ENCODE peak calls at places on chromosomes 3 and 15, in seven cellular contexts. G is ascending aorta; L is naive thymus-derived CD4-positive, alpha-beta T cell; Y is colonic mucosa; Z is aorta; J is right atrium auricular region; T is PC-9. A is an unnamed sample.

GRCh38 chr3:83224101-83224868 is 1462.8 kb upstream of the GBE1 start:
- DNase-seq in G (no peak), J (no peak), T (no peak), L (no peak), Y (no peak), Z (no peak), A (no peak)

GRCh38 chr15:66619152-66619903 is 53.5 kb upstream of the LCTL start:
- DNase-seq in G (peak; percentile 89), J (peak; percentile 95), L (peak; percentile 29), Z (peak; percentile 86), Y (peak; percentile 85), T (peak; percentile 82), A (peak; percentile 92)

GRCh38 chr3:155010416-155010815 is 69.7 kb upstream of the MME start:
- DNase-seq in Y (no peak), J (no peak), T (no peak), G (no peak), Z (no peak), L (no peak), A (no peak)

GRCh38 chr3:69236808-69237707 is 114.7 kb upstream of the LMOD3 start:
- DNase-seq in Z (no peak), T (peak; percentile 28), Y (peak; percentile 55), G (no peak), L (no peak), J (no peak), A (no peak)

GRCh38 chr3:150765949-150766720 is 3.2 kb upstream of the SIAH2 start:
- DNase-seq in J (no peak), G (no peak), Y (no peak), Z (no peak), L (no peak), T (no peak), A (peak; percentile 62)

GRCh38 chr15:27993996-27994775 is 104.9 kb downstream of the OCA2 start:
- DNase-seq in G (no peak), J (no peak), T (no peak), L (no peak), Y (peak; percentile 5), Z (no peak), A (no peak)

GRCh38 chr15:82139823-82140268 is 94.0 kb upstream of the MEX3B start:
- DNase-seq in Z (no peak), L (no peak), Y (no peak), T (no peak), J (no peak), G (no peak), A (peak; percentile 85)

GRCh38 chr3:152229692-152230091 is 39.0 kb upstream of the MBNL1 start:
- DNase-seq in G (no peak), Z (no peak), J (no peak), L (no peak), Y (no peak), T (no peak), A (no peak)

GRCh38 chr3:48565591-48566400 is 2.2 kb upstream of the UCN2 start:
- DNase-seq in Y (no peak), T (peak; percentile 49), Z (no peak), L (no peak), J (no peak), G (no peak), A (peak; percentile 86)

GRCh38 chr3:126390751-126391150 is 4.0 kb upstream of the CFAP100 start:
- DNase-seq in J (no peak), G (peak; percentile 49), L (no peak), T (no peak), Z (no peak), Y (no peak), A (no peak)

GRCh38 chr3:184717608-184717995 is 5.7 kb upstream of the MAGEF1 start:
- DNase-seq in J (peak; percentile 55), G (peak; percentile 22), Z (no peak), T (no peak), L (no peak), Y (no peak), A (peak; percentile 4)

GRCh38 chr3:85785766-85786165 is 827.0 kb downstream of the CADM2 start:
- DNase-seq in J (no peak), G (no peak), Y (no peak), L (no peak), T (no peak), Z (no peak), A (no peak)

GRCh38 chr15:31435256-31435781 is 108.7 kb downstream of the KLF13 start:
- DNase-seq in T (peak; percentile 5), G (peak; percentile 88), Z (peak; percentile 85), L (peak; percentile 53), Y (peak; percentile 87), J (peak; percentile 84), A (peak; percentile 87)

GRCh38 chr15:31435891-31436628 is 109.4 kb downstream of the KLF13 start:
- DNase-seq in Y (peak; percentile 56), J (no peak), Z (no peak), L (no peak), G (no peak), T (no peak), A (peak; percentile 87)

GRCh38 chr15:31433101-31433500 is 106.5 kb downstream of the KLF13 start:
- DNase-seq in J (no peak), L (no peak), G (no peak), T (no peak), Y (no peak), Z (no peak), A (peak; percentile 42)

GRCh38 chr15:31433574-31433973 is 106.9 kb downstream of the KLF13 start:
- DNase-seq in L (no peak), J (no peak), Z (no peak), T (no peak), Y (no peak), G (no peak), A (no peak)

DNA sequence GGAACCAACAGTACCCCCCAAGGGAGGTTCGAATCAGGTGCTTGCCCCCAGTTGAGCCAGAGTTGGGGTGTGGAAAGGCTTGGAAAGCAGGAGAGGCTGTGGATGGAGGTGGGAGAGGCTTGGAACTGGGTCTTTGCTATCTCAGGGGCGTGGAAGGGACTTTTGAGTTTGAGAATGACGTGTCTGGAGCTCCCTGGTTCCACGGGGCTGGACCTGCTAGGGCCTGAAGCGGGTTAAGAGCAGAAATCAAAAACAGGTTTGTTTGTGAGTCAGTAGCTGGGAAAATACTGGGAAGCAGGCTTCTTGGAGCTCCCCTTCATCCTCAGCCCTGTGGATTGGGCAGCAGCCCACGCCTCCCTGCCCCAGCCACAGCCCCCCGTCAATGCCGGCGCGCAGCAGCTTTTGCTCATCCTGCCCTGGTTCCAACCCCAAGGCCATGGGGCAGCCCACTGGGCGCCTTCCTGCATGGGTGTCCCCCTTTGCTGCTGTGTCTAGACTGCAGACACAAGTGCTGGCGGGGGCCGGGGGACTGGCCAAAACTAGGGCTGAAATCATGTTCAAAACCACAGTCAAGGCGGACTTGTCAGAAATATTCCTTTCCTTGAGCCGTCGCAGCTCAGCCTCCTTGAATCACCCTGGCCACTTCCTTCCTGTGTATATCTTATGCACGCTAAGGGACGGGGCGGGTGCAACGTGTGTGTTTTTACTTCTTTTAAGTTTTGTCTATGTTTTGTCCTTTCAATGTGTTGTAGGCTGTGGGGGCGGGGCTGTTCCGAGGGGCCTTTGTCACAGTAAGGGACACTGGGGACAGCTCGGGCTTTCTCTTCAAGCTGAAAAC is 108.0 kb downstream of the KLF13 start:
- DNase-seq in T (no peak), L (peak; percentile 54), J (no peak), Z (peak; percentile 75), Y (peak; percentile 64), G (peak; percentile 84), A (peak; percentile 98)
- H3K4me1 ChIP-seq in T (no peaks in the 10 kb centered on the region), L (peaks cover 54% of the 10 kb centered on the region), J (no peaks in the 10 kb centered on the region), Z (no peaks in the 10 kb centered on the region), Y (peaks cover 6% of the 10 kb centered on the region), G (peaks cover 15% of the 10 kb centered on the region), A (peaks cover 28% of the 10 kb centered on the region)

GRCh38 chr15:74156678-74157411 is 16.7 kb upstream of the ISLR start:
- DNase-seq in L (no peak), J (no peak), Y (no peak), G (peak; percentile 80), Z (no peak), T (no peak), A (peak; percentile 45)

GRCh38 chr15:74158855-74159650 is 14.5 kb upstream of the ISLR start:
- DNase-seq in J (no peak), T (no peak), L (no peak), Y (no peak), Z (no peak), G (no peak), A (no peak)

GRCh38 chr15:74156018-74156417 is 17.5 kb upstream of the ISLR start:
- DNase-seq in G (no peak), J (no peak), L (no peak), T (no peak), Z (no peak), Y (no peak), A (no peak)

GRCh38 chr15:74159773-74160172 is 13.7 kb upstream of the ISLR start:
- DNase-seq in Y (no peak), J (no peak), G (no peak), T (no peak), Z (no peak), L (no peak), A (no peak)

DNA sequence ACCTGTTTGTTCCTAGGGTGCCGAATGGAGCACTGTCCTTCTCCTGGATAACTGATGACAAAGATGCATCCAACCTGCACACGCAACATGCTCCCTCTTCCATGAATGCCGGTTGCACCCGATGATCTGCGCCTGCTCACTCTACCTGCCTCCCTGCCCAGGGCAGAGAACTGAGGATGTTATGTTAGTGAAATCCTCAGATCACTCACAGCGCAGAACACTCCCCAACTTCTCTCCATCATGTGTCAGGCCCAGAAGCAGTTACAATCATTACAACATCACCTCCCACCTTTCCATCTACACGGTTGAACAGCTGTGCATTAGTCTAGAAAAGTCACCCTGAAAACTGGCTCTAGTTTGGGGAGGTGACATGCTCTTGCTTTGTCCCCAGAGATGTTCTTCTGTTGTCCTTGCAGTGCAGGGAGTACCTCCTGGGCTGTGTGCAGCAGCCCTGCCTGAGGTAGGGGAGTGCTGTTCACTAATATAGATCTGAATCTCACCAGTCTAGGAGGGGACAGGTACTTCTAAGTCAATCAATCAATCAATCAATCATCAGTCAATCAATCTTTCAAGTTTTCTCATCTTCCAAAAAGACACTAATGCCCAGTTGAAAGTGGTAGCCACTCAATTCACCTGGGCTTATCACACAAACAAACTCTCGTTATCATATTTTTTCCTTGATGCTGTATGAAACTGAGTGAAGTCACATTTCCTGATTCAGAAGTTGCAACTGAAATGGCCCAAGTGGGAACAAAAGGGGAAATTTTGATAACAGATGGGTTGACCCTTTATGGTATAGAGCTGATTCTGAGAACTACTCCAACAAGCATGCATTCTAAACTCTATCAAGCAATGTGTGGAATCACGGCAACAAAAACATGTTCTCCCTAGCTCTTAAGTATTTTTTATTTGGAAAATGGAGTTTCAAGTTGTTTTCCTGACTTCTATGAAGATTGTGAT is 15.4 kb upstream of the ISLR start:
- DNase-seq in J (no peak), L (no peak), T (no peak), G (no peak), Y (no peak), Z (no peak), A (no peak)
- H3K27ac ChIP-seq in J (peak overlapping the region; percentile 61), L (no peak overlapping the region), T (no peak overlapping the region), G (peak overlapping the region; percentile 59), Y (no peak overlapping the region), Z (peak overlapping the region; percentile 74), A (no peak overlapping the region)

GRCh38 chr3:63202529-63202928 is 75.6 kb upstream of the SYNPR start:
- DNase-seq in Y (no peak), J (no peak), Z (no peak), L (no peak), T (no peak), G (no peak), A (no peak)

GRCh38 chr3:63193647-63194046 is 84.5 kb upstream of the SYNPR start:
- DNase-seq in J (no peak), G (no peak), Z (no peak), Y (no peak), T (no peak), L (no peak), A (peak; percentile 78)

GRCh38 chr3:63199606-63200005 is 78.5 kb upstream of the SYNPR start:
- DNase-seq in Y (no peak), Z (no peak), L (no peak), J (no peak), G (no peak), T (no peak), A (no peak)
- H3K4me1 ChIP-seq in Y (no peaks in the 10 kb centered on the region), Z (no peaks in the 10 kb centered on the region), L (no peaks in the 10 kb centered on the region), J (no peaks in the 10 kb centered on the region), G (no peaks in the 10 kb centered on the region), T (no peaks in the 10 kb centered on the region), A (no peaks in the 10 kb centered on the region)

GRCh38 chr3:180036092-180036677 is 552 bp downstream of the PEX5L start:
- DNase-seq in J (no peak), Z (no peak), Y (no peak), T (no peak), L (no peak), G (no peak), A (no peak)
- H3K27ac ChIP-seq in J (no peak overlapping the region), Z (no peak overlapping the region), Y (no peak overlapping the region), T (no peak overlapping the region), L (no peak overlapping the region), G (no peak overlapping the region), A (no peak overlapping the region)

A was measured in GM23248.